ENCODE peak calls at places on chromosomes 3 and 15, in six cellular contexts. I, Q, Z, X, L and H are unnamed samples.

GRCh38 chr3:183576487-183577107 is 21.1 kb upstream of the KLHL6 start:
- DNase-seq in I (no peak), Q (peak), Z (no peak), X (no peak), L (no peak), H (no peak)

GRCh38 chr3:18425641-18426403 is 683 bp upstream of the SATB1 start:
- DNase-seq in I (peak), Q (peak), Z (no peak), X (no peak), L (peak), H (no peak)

GRCh38 chr15:25685216-25685569 is 177.9 kb downstream of the ATP10A start:
- DNase-seq in I (no peak), Q (no peak), Z (no peak), X (no peak), L (no peak), H (no peak)

GRCh38 chr3:89474333-89475130 is 367.1 kb downstream of the EPHA3 start:
- DNase-seq in I (no peak), Q (no peak), Z (no peak), X (no peak), L (no peak), H (no peak)

GRCh38 chr3:11655188-11655928 is 11.6 kb upstream of the VGLL4 start:
- DNase-seq in I (peak), Q (no peak), Z (no peak), X (no peak), L (peak), H (no peak)

GRCh38 chr3:133591271-133591742 is 17.8 kb downstream of the CDV3 start:
- DNase-seq in I (peak), Q (no peak), Z (no peak), X (peak), L (no peak), H (no peak)

GRCh38 chr15:25176991-25177954 is 222.5 kb downstream of the SNRPN start:
- DNase-seq in I (no peak), Q (no peak), Z (no peak), X (no peak), L (no peak), H (no peak)

GRCh38 chr15:95874625-95875024 is 455.9 kb upstream of the NR2F2 start:
- DNase-seq in I (no peak), Q (no peak), Z (no peak), X (no peak), L (no peak), H (no peak)

GRCh38 chr3:170037463-170038433 is at the start of gene GPR160:
- DNase-seq in I (peak), Q (peak), Z (peak), X (peak), L (peak), H (peak)

GRCh38 chr15:70922119-70922518 is 29.5 kb downstream of the LRRC49 start:
- DNase-seq in I (no peak), Q (no peak), Z (no peak), X (no peak), L (no peak), H (no peak)

GRCh38 chr15:66196565-66196964 is 57.0 kb downstream of the MEGF11 start:
- DNase-seq in I (peak), Q (peak), Z (no peak), X (peak), L (no peak), H (no peak)

GRCh38 chr3:38738630-38739395 is 77.2 kb downstream of the SCN10A start:
- DNase-seq in I (peak), Q (peak), Z (peak), X (peak), L (peak), H (peak)

GRCh38 chr15:58260186-58260910 is 122.2 kb downstream of the AQP9 start:
- DNase-seq in I (peak), Q (no peak), Z (no peak), X (peak), L (no peak), H (no peak)

GRCh38 chr3:139534992-139535879 is 4.3 kb downstream of the RBP1 start:
- DNase-seq in I (peak), Q (peak), Z (no peak), X (peak), L (peak), H (no peak)

GRCh38 chr3:130679218-130679617 is 67.4 kb downstream of the PIK3R4 start:
- DNase-seq in I (peak), Q (no peak), Z (no peak), X (no peak), L (no peak), H (no peak)

GRCh38 chr3:14398801-14399114 is 3.6 kb upstream of the SLC6A6 start:
- DNase-seq in I (no peak), Q (no peak), Z (no peak), X (no peak), L (no peak), H (no peak)

GRCh38 chr15:66927326-66928077 is 137.9 kb upstream of the SMAD3 start:
- DNase-seq in I (peak), Q (peak), Z (no peak), X (peak), L (peak), H (no peak)

DNA sequence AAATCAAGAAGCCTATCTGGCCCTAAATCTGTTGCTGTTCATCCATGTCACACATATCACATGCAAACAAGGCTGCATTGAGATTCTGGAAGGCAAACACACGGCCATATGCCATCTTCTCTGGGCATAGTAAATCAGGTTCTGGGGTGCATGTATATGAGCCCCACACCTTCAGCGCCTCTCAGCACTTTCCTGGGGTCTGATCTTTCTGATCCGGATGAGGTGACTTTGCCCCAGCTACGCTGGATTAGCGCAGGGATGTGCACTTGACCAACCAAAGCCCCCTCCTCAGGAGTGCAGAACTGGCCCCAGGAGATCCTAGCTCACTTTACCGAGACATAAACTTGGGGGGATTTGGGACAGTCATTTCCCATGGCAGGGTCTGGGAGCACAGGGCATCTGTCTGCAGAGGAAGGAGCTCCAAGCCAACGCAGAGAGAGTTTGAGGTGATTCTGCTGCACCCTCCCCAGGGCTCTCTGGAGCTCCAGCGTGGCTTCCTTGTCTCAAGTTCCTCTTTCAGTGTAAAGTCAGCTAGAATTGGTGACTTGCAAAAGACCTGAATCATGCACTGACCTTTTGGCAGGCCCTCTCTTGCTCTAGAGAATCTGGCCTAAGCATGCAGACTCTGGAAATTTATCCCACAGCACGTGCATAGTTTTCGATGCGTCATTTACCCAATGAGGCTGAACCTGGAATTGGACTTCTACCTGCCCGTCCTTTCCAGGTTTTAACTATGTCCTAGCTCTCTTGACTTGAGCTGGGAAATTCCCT is 63.5 kb upstream of the KLF13 start:
- DNase-seq in I (no peak), Q (no peak), Z (no peak), X (peak), L (no peak), H (no peak)
- H2BK15ac ChIP-seq in I (no peak), Q (no peak), Z (no peak), X (no peak), L (no peak), H (no peak)

DNA sequence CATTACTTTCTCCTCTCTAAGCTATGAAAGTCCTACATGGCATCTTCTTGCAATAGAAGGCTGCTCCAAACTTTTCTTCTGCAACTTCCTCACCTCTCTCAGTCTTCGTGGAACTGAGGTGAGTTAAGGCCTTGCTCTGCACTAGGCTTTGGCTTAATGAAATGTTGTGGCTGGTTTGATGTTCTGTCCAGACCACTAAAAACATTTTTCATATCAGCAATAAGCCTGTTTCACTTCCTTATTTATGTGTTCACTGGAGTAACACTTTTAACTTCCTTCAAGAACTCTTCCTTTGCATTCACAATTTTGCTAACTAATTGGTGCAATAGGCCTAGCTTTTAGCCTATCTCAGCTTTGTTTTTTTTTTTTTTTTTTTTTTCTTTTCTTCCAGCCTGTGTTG is 335.3 kb upstream of the NECTIN3 start:
- DNase-seq in I (no peak), Q (no peak), Z (no peak), X (no peak), L (no peak), H (no peak)
- H3K23ac ChIP-seq in I (no peak), Q (no peak), Z (no peak), X (no peak), L (no peak), H (no peak)

GRCh38 chr3:118629821-118630220 is 404.8 kb downstream of the IGSF11 start:
- DNase-seq in I (no peak), Q (no peak), Z (no peak), X (no peak), L (no peak), H (no peak)
- H2BK15ac ChIP-seq in I (peak), Q (no peak), Z (no peak), X (no peak), L (no peak), H (no peak)

GRCh38 chr3:116669576-116669975 is 40.0 kb upstream of the TUSC7 start:
- DNase-seq in I (no peak), Q (no peak), Z (no peak), X (no peak), L (no peak), H (no peak)
- H3K23ac ChIP-seq in I (no peak), Q (no peak), Z (no peak), X (no peak), L (no peak), H (no peak)

GRCh38 chr15:81765816-81766215 is 280.0 kb downstream of the MEX3B start:
- DNase-seq in I (peak), Q (no peak), Z (no peak), X (no peak), L (no peak), H (no peak)
- H2BK15ac ChIP-seq in I (no peak), Q (no peak), Z (no peak), X (no peak), L (no peak), H (no peak)

GRCh38 chr3:197076446-197076845 is 46.8 kb upstream of the MELTF start:
- DNase-seq in I (no peak), Q (no peak), Z (no peak), X (no peak), L (no peak), H (no peak)
- H3K23ac ChIP-seq in I (no peak), Q (no peak), Z (no peak), X (no peak), L (no peak), H (no peak)

GRCh38 chr15:48541659-48542334 is 103.7 kb downstream of the FBN1 start:
- DNase-seq in I (no peak), Q (peak), Z (no peak), X (peak), L (no peak), H (no peak)

GRCh38 chr15:48533982-48534381 is 111.5 kb downstream of the FBN1 start:
- DNase-seq in I (no peak), Q (no peak), Z (no peak), X (no peak), L (no peak), H (no peak)

GRCh38 chr15:48536681-48537091 is 108.8 kb downstream of the FBN1 start:
- DNase-seq in I (no peak), Q (peak), Z (no peak), X (peak), L (no peak), H (no peak)

GRCh38 chr15:48538941-48539340 is 106.6 kb downstream of the FBN1 start:
- DNase-seq in I (no peak), Q (no peak), Z (no peak), X (no peak), L (no peak), H (no peak)

DNA sequence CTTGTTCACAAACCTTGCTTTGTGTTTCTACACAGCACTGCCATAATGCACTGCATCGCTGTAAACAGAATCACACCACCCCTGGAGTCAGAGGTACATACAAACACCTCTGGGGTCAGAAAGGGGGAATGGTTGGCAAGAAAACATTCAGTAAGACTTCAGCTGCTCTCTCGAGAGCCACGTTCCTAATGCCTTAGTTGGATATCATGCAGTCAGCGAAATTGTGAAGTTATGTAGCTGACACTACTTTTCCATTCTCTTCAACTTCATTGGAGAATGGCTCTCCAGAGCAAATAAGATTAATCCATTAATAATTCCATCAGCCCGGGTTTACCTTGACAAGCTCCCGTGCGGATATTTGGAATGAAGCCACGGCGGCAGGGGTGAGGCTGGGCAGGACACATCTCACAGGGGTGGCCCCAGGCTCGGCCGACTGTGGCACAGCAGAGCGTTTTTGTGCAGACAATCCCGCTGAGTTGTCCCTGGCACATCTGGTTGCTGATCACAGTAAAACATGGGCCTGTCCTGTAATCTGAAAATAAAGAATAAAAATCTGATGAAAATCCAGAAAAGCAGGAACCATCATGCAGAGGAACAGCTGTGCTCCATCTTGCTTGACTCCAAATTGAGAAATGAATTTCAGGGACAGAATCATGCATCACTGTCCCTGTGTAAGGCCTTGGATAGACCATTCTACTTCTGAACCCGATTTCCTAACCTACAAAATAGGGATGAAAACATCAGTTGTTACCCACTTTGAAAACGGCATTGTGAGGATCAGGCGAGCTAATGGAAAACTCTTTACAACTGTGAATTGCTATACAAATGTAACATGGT is 108.0 kb downstream of the FBN1 start:
- DNase-seq in I (no peak), Q (peak), Z (no peak), X (peak), L (no peak), H (no peak)
- H2BK15ac ChIP-seq in I (no peak), Q (no peak), Z (no peak), X (no peak), L (no peak), H (no peak)

DNA sequence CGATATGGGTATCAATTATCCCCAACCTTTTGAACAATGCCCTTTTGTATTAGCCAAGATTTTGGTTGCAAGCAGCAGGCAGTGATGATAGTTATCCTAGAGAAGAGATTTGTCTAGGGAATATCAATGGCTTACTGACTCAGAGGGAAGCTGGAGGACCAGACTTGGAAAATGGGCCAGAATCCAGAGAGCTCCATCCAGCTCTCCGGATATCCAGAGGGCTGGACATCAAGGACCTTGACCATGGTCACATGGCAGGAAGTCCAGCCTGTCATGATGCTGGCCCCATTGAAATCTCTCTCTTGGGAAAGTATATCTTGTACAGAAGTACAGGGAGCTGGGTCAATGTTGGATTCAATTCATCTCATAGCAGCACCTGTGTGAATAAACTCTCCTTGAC is 148.5 kb upstream of the PDZRN3 start:
- DNase-seq in I (no peak), Q (no peak), Z (no peak), X (no peak), L (no peak), H (no peak)
- H3K23ac ChIP-seq in I (no peak), Q (no peak), Z (no peak), X (no peak), L (no peak), H (no peak)

GRCh38 chr3:173055228-173055933 is 85.7 kb downstream of the SPATA16 start:
- DNase-seq in I (no peak), Q (no peak), Z (no peak), X (no peak), L (no peak), H (no peak)

GRCh38 chr3:173058229-173058628 is 82.8 kb downstream of the SPATA16 start:
- DNase-seq in I (no peak), Q (no peak), Z (no peak), X (no peak), L (no peak), H (no peak)
- H2BK15ac ChIP-seq in I (no peak), Q (no peak), Z (no peak), X (no peak), L (no peak), H (no peak)

DNA sequence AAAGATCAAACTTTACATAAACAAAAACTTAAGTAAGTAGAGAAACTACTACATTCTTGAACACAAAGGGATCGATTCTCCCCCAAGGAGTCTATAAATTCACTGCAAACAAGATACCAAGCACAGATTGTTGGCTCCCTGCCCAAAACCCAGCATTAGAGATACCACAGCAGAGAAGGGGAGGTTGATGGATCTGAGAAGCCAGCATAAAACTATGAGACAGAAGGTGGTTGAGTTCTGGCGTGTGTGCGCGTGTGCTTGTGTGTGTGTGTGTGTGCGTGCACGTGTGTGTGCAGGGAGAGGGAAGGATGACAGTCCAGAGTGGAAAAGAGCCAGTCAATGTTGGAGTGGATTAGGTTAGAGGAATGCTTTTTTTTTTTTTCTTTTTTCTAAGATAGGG is 143.2 kb upstream of the PRR20G start:
- DNase-seq in I (no peak), Q (no peak), Z (no peak), X (no peak), L (peak), H (no peak)
- H3K23ac ChIP-seq in I (no peak), Q (no peak), Z (no peak), X (no peak), L (no peak), H (no peak)